ENCODE peak calls at places on chromosomes 5 and 9, in seven cellular contexts. M, A, R, Z, F, S and V are unnamed samples.

GRCh38 chr5:163489055-163489744 is 16.2 kb upstream of the MAT2B start:
- DNase-seq in M (peak; percentile 74), F (no peak), Z (peak; percentile 21), S (no peak), R (no peak), A (no peak), V (no peak)

GRCh38 chr9:102862478-102862877 is 132.7 kb upstream of the CYLC2 start:
- DNase-seq in R (no peak), F (no peak), M (no peak), Z (no peak), A (no peak), S (no peak), V (no peak)

GRCh38 chr5:76715734-76716455 is at the start of gene F2R:
- DNase-seq in F (peak; percentile 29), R (peak; percentile 22), A (peak; percentile 72), M (peak; percentile 91), Z (peak; percentile 70), S (no peak), V (no peak)

GRCh38 chr9:137579259-137579604 is 507 bp upstream of the DPH7 start:
- DNase-seq in F (no peak), A (no peak), Z (no peak), M (no peak), R (no peak), S (peak; percentile 68), V (no peak)

GRCh38 chr9:5557606-5558587 is 47.6 kb downstream of the PDCD1LG2 start:
- DNase-seq in Z (no peak), S (no peak), A (peak; percentile 11), R (no peak), M (peak; percentile 96), F (peak; percentile 31), V (no peak)

GRCh38 chr9:84570482-84571154 is 98.9 kb upstream of the NTRK2 start:
- DNase-seq in Z (no peak), S (no peak), M (no peak), A (no peak), F (no peak), R (no peak), V (no peak)

GRCh38 chr9:118643118-118643517 is 726.1 kb downstream of the BRINP1 start:
- DNase-seq in A (no peak), Z (no peak), S (peak; percentile 51), M (no peak), R (peak; percentile 34), F (no peak), V (no peak)

GRCh38 chr9:132673355-132673754 is 3.1 kb downstream of the GTF3C4 start:
- DNase-seq in R (no peak), S (no peak), A (no peak), M (peak; percentile 54), Z (peak; percentile 43), F (no peak), V (no peak)

GRCh38 chr9:19485193-19485592 is 76.4 kb downstream of the ACER2 start:
- DNase-seq in M (no peak), Z (no peak), S (no peak), R (no peak), F (no peak), A (no peak), V (no peak)

GRCh38 chr5:368162-369084 is 46.9 kb downstream of the AHRR start:
- DNase-seq in A (peak; percentile 3), R (no peak), Z (peak; percentile 98), F (no peak), M (peak; percentile 68), S (peak; percentile 45), V (peak; percentile 50)

GRCh38 chr5:147101654-147102053 is 133.2 kb upstream of the STK32A start:
- DNase-seq in S (peak; percentile 75), R (no peak), A (no peak), Z (no peak), M (no peak), F (no peak), V (no peak)

GRCh38 chr5:109853362-109853761 is 163.6 kb downstream of the MAN2A1 start:
- DNase-seq in F (no peak), Z (no peak), A (no peak), M (peak; percentile 36), R (no peak), S (no peak), V (no peak)

GRCh38 chr5:10301266-10301665 is 6.4 kb downstream of the CMBL start:
- DNase-seq in R (no peak), F (no peak), S (no peak), Z (no peak), A (no peak), M (no peak), V (no peak)

GRCh38 chr9:113590991-113591898 is 127.7 kb downstream of the RGS3 start:
- DNase-seq in F (peak; percentile 83), M (peak; percentile 85), A (peak; percentile 85), Z (peak; percentile 62), S (peak; percentile 96), R (peak; percentile 84), V (peak; percentile 92)

GRCh38 chr9:113712053-113712452 is 164.1 kb upstream of the ZNF618 start:
- DNase-seq in M (peak; percentile 29), S (peak; percentile 55), F (no peak), Z (peak; percentile 65), A (no peak), R (no peak), V (no peak)

GRCh38 chr9:5629312-5630037 is 568 bp downstream of the RIC1 start:
- DNase-seq in Z (no peak), F (peak; percentile 53), R (peak; percentile 58), M (peak; percentile 49), S (peak; percentile 74), A (peak; percentile 64), V (no peak)

GRCh38 chr5:111129938-111130337 is 37.8 kb downstream of the WDR36 start:
- DNase-seq in S (no peak), M (peak; percentile 65), Z (peak; percentile 60), F (no peak), R (no peak), A (no peak), V (no peak)

GRCh38 chr9:95750725-95751644 is 124.5 kb upstream of the ERCC6L2 start:
- DNase-seq in Z (no peak), A (no peak), S (no peak), M (no peak), R (no peak), F (no peak), V (no peak)

GRCh38 chr5:154653764-154654483 is 101.3 kb upstream of the LARP1 start:
- DNase-seq in M (no peak), R (no peak), S (no peak), A (no peak), Z (no peak), F (no peak), V (no peak)

GRCh38 chr9:68747043-68747533 is 42.0 kb downstream of the PIP5K1B start:
- DNase-seq in R (no peak), F (no peak), M (peak; percentile 12), A (no peak), Z (no peak), S (no peak), V (no peak)

GRCh38 chr9:121345070-121345469 is 25.0 kb downstream of the STOM start:
- DNase-seq in M (no peak), S (no peak), R (no peak), A (no peak), Z (peak; percentile 42), F (no peak), V (no peak)

DNA sequence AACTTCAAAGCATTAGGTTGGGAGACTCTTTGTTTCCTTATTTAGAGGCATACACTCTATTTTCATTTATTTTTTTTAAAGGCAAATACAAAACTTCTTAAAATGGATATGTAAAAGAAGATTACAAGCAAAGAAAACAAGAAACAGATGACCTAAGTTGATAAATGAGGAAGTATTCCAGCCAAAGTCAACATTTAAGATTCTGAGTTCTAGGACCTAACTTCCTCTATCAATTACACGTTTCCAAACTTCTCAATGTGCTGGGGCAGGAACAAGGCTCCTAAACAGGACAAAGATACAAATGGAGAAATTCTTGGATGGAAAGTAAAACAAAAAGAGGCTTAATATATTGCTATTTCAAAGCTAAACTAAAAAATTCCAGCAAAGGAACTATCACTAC is 89.5 kb downstream of the TLE1 start:
- DNase-seq in A (no peak), M (no peak), F (no peak), S (no peak), R (no peak), Z (no peak), V (no peak)
- H3K4me1 ChIP-seq in A (peaks cover 15% of the 10 kb centered on the region), M (no peaks in the 10 kb centered on the region), F (peaks cover 10% of the 10 kb centered on the region), S (peaks cover 27% of the 10 kb centered on the region), R (peaks cover 20% of the 10 kb centered on the region), Z (peaks cover 10% of the 10 kb centered on the region), V (no peaks in the 10 kb centered on the region)

GRCh38 chr5:141362719-141363118 is 1.2 kb upstream of the PCDHGA5 start:
- DNase-seq in M (no peak), S (no peak), Z (no peak), A (no peak), R (no peak), F (no peak), V (no peak)

GRCh38 chr5:141360685-141361084 is 891 bp downstream of the PCDHGB2 start:
- DNase-seq in M (no peak), S (no peak), A (no peak), R (no peak), F (no peak), Z (no peak), V (no peak)

GRCh38 chr5:141366016-141366896 is 2.3 kb downstream of the PCDHGA5 start:
- DNase-seq in R (no peak), Z (no peak), M (no peak), F (no peak), S (no peak), A (no peak), V (no peak)

GRCh38 chr5:141359790-141360426 is at the start of gene PCDHGB2:
- DNase-seq in R (no peak), Z (peak; percentile 64), S (no peak), M (peak; percentile 40), A (no peak), F (no peak), V (no peak)

GRCh38 chr5:141363952-141364660 is at the start of gene PCDHGA5:
- DNase-seq in F (no peak), M (peak; percentile 12), R (no peak), A (no peak), Z (peak; percentile 40), S (no peak), V (no peak)
- H3K27me3 ChIP-seq in F (no peaks in the 10 kb centered on the region), M (no peaks in the 10 kb centered on the region), R (no peaks in the 10 kb centered on the region), A (no peaks in the 10 kb centered on the region), Z (peaks cover 2% of the 10 kb centered on the region), S (no peaks in the 10 kb centered on the region), V (no peaks in the 10 kb centered on the region)

DNA sequence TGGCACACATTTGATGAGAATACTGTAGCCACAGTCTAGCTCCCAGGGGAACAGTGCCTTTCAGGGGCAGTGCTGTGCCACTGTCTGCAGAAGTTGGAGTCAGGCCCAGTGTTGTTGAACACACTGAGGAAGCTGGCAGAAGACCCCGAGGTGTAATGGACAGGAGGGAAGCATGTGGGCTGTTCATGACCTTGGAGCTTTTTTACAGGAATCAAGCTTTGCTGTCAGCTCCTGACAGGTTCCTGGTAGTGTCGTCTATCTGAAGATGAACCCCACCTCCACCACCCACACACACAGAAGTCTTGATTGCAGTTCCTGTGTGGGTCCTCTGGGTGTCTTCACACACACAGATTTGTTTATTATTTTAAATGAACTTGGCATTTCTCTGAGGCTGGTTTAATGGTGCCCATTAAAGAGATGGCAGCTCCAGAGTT is 40.3 kb upstream of the TNFAIP8 start:
- DNase-seq in Z (no peak), M (peak; percentile 31), R (no peak), F (no peak), A (no peak), S (no peak), V (no peak)
- TF ChIP-seq CTCF in Z (peak; percentile 21), M (peak; percentile 31), R (peak; percentile 21), F (no peak), A (peak; percentile 46), S (peak; percentile 28), V (peak; percentile 35)

DNA sequence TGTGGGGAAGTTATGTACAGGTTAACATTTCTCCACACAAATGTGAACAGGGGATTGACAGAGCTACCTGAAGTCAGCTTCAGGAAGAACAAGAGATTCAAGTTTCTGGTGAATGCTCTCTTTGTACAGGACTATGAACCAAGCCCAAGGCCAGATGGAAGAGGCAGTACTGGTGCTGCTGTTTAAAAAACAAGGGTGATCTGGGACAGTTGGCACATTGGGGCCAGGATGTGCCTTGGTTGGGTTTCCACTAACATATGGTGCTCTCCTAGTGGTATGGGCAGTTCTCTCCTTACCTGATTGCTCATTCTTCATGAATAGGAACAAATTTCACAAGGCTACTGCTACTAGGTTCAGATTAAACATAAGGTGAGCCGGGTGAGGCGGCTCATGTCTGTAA is 40.0 kb downstream of the MTMR12 start:
- DNase-seq in R (no peak), S (peak; percentile 17), M (no peak), Z (no peak), A (no peak), F (no peak), V (no peak)
- H3K4me1 ChIP-seq in R (peaks cover 31% of the 10 kb centered on the region), S (peaks cover 17% of the 10 kb centered on the region), M (peaks cover 18% of the 10 kb centered on the region), Z (peaks cover 12% of the 10 kb centered on the region), A (peaks cover 24% of the 10 kb centered on the region), F (peaks cover 8% of the 10 kb centered on the region), V (no peaks in the 10 kb centered on the region)